ENCODE peak calls at places on chromosomes 4 and X, in five cellular contexts. U is HepG2, X is K562, E is GM12878, Y is H1. V is an unnamed sample.

GRCh38 chrX:119880552-119881437 is 9.2 kb downstream of the NDUFA1 start:
- DNase-seq in U (peak), X (peak), E (peak), Y (no peak), V (no peak)

GRCh38 chrX:74118503-74118902 is 185.5 kb upstream of the ZCCHC13 start:
- DNase-seq in U (no peak), X (no peak), E (no peak), Y (no peak), V (no peak)

GRCh38 chr4:110742148-110742547 is 119.3 kb upstream of the PITX2 start:
- DNase-seq in U (no peak), X (no peak), E (no peak), Y (no peak), V (no peak)

GRCh38 chr4:30945586-30945985 is 225.4 kb downstream of the PCDH7 start:
- DNase-seq in U (no peak), X (no peak), E (no peak), Y (no peak), V (no peak)

GRCh38 chrX:9369802-9370291 is 95.0 kb upstream of the TBL1X start:
- DNase-seq in U (no peak), X (no peak), E (no peak), Y (no peak), V (no peak)

GRCh38 chr4:76407440-76408119 is 13.4 kb downstream of the CCDC158 start:
- DNase-seq in U (no peak), X (no peak), E (no peak), Y (no peak), V (no peak)

GRCh38 chr4:159278399-159278798 is 175.5 kb downstream of the RAPGEF2 start:
- DNase-seq in U (no peak), X (no peak), E (no peak), Y (no peak), V (no peak)

GRCh38 chr4:141971854-141972253 is 335.5 kb downstream of the IL15 start:
- DNase-seq in U (no peak), X (no peak), E (no peak), Y (no peak), V (no peak)

GRCh38 chrX:39773150-39773549 is 324.6 kb downstream of the BCOR start:
- DNase-seq in U (no peak), X (no peak), E (no peak), Y (no peak), V (no peak)

GRCh38 chrX:87583679-87584078 is 66.1 kb downstream of the KLHL4 start:
- DNase-seq in U (peak), X (no peak), E (no peak), Y (peak), V (peak)
- TF ChIP-seq CREB1 in U (no peak), X (no peak), E (no peak), Y (no peak), V (no peak)

GRCh38 chr4:66906314-66906713 is 639.0 kb downstream of the CENPC start:
- DNase-seq in U (no peak), X (no peak), E (no peak), Y (no peak), V (no peak)

GRCh38 chr4:66911898-66912297 is 633.4 kb downstream of the CENPC start:
- DNase-seq in U (no peak), X (no peak), E (no peak), Y (no peak), V (no peak)
- TF ChIP-seq USF2 in U (no peak), X (no peak), E (no peak), Y (no peak), V (no peak)

GRCh38 chr4:73919691-73920090 is 50.5 kb downstream of the CXCL1 start:
- DNase-seq in U (no peak), X (no peak), E (no peak), Y (no peak), V (no peak)

GRCh38 chr4:73916172-73916925 is 47.2 kb downstream of the CXCL1 start:
- DNase-seq in U (no peak), X (no peak), E (no peak), Y (no peak), V (no peak)

GRCh38 chr4:73918058-73918457 is 48.9 kb downstream of the CXCL1 start:
- DNase-seq in U (no peak), X (no peak), E (no peak), Y (no peak), V (no peak)

GRCh38 chr4:73914071-73914470 is 44.9 kb downstream of the CXCL1 start:
- DNase-seq in U (no peak), X (no peak), E (no peak), Y (no peak), V (no peak)

DNA sequence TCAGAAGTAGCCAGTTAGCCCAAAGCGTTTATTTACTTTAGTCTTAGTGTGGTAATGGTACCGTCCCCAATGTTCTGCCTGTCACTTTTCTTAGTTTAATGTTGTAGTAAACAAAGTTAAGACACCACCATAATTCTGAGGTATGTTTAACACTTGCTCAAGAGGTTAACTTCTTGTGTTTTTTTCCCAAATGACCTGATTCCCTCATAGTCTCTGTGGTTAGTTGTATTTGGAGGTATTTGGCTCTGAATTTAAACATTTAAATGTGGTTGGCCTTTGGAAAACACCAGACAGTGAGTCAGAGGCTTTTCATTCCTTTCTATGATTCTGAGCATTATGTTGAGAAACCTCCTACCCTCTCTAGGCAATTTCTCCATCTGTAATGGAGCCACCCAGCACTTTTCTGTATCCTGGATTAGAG is 47.9 kb downstream of the CXCL1 start:
- DNase-seq in U (no peak), X (no peak), E (no peak), Y (no peak), V (no peak)
- TF ChIP-seq CREB1 in U (no peak), X (no peak), E (no peak), Y (no peak), V (no peak)

GRCh38 chr4:73451978-73452747 is 16.1 kb downstream of the AFP start:
- DNase-seq in U (no peak), X (no peak), E (no peak), Y (no peak), V (no peak)

GRCh38 chr4:73448448-73449203 is 12.6 kb downstream of the AFP start:
- DNase-seq in U (no peak), X (no peak), E (no peak), Y (no peak), V (no peak)

GRCh38 chr4:73451404-73451803 is 15.4 kb downstream of the AFP start:
- DNase-seq in U (no peak), X (no peak), E (no peak), Y (no peak), V (peak)

GRCh38 chr4:73452953-73453700 is 17.1 kb downstream of the AFP start:
- DNase-seq in U (peak), X (no peak), E (no peak), Y (no peak), V (no peak)

DNA sequence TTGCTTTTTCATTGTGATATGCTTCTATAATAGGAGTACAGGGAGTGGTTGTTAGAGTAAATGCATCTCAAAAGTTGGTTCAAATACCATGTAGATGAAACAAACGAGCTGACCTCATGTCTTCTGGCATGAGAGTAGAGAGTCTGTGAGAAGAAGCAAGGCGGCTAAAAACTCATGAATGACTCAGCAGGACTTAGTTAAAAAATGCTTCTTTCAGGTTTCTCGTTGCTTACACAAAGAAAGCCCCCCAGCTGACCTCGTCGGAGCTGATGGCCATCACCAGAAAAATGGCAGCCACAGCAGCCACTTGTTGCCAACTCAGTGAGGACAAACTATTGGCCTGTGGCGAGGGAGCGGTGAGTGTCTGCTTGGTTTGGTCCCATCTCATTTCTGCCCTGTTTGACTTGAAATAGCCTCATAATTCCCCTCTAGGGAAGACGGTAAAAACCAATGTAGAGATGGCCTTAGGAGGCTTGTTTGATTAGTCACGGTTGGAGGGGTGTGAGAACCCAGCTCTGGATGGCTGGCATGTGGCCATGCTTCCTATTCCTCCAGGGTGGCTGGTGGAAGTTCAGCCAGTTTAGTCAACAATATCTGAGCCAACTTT is 14.5 kb downstream of the AFP start:
- DNase-seq in U (no peak), X (peak), E (no peak), Y (peak), V (peak)
- TF ChIP-seq USF2 in U (no peak), X (no peak), E (no peak), Y (no peak), V (no peak)